ENCODE peak calls at places on chromosomes 12 and 14, in six cellular contexts. D is OCI-LY7, O is endothelial cell of umbilical vein, Q is astrocyte, V is astrocyte of the cerebellum, X is GM23338. Z is an unnamed sample.

GRCh38 chr12:123896786-123897185 is 75.8 kb downstream of the CCDC92 start:
- DNase-seq in D (no peak), O (no peak), Q (no peak), V (no peak), X (no peak), Z (peak; percentile 90)

GRCh38 chr14:22046063-22046462 is 372.4 kb upstream of the OR4E1 start:
- DNase-seq in D (no peak), O (no peak), Q (no peak), V (no peak), X (no peak), Z (no peak)

GRCh38 chr12:57611810-57612710 is 825 bp downstream of the ARHGEF25 start:
- DNase-seq in D (no peak), O (no peak), Q (no peak), V (no peak), X (peak; percentile 12), Z (no peak)

GRCh38 chr12:15306605-15307004 is 15.7 kb upstream of the PTPRO start:
- DNase-seq in D (no peak), O (no peak), Q (no peak), V (no peak), X (no peak), Z (no peak)

GRCh38 chr12:998020-998874 is 7.2 kb downstream of the ERC1 start:
- DNase-seq in D (peak; percentile 48), O (no peak), Q (no peak), V (no peak), X (no peak), Z (peak; percentile 18)

GRCh38 chr12:5003025-5003666 is 40.5 kb upstream of the KCNA5 start:
- DNase-seq in D (peak; percentile 63), O (peak; percentile 45), Q (peak; percentile 12), V (no peak), X (peak; percentile 87), Z (peak; percentile 66)

GRCh38 chr14:33839193-33840076 is 111.4 kb downstream of the EGLN3 start:
- DNase-seq in D (peak; percentile 58), O (peak; percentile 37), Q (no peak), V (peak; percentile 28), X (peak; percentile 79), Z (peak; percentile 62)

GRCh38 chr12:96136720-96137378 is 57.3 kb upstream of the ELK3 start:
- DNase-seq in D (no peak), O (peak; percentile 72), Q (peak; percentile 46), V (no peak), X (no peak), Z (peak; percentile 9)

GRCh38 chr14:32400480-32400879 is 71.4 kb downstream of the AKAP6 start:
- DNase-seq in D (no peak), O (no peak), Q (peak; percentile 84), V (peak; percentile 59), X (no peak), Z (no peak)

GRCh38 chr12:26830783-26831601 is 2.0 kb downstream of the ITPR2 start:
- DNase-seq in D (peak; percentile 31), O (peak; percentile 56), Q (no peak), V (no peak), X (peak; percentile 30), Z (no peak)

GRCh38 chr12:72642726-72643125 is 370.6 kb downstream of the TRHDE start:
- DNase-seq in D (no peak), O (no peak), Q (no peak), V (no peak), X (no peak), Z (no peak)

GRCh38 chr14:90534091-90534837 is 137.4 kb downstream of the CALM1 start:
- DNase-seq in D (no peak), O (no peak), Q (peak; percentile 62), V (peak; percentile 9), X (no peak), Z (no peak)

GRCh38 chr12:68529466-68529865 is 81.2 kb upstream of the RAP1B start:
- DNase-seq in D (no peak), O (no peak), Q (peak; percentile 23), V (peak; percentile 35), X (no peak), Z (peak; percentile 55)

GRCh38 chr12:1812650-1813302 is 7.6 kb upstream of the LRTM2 start:
- DNase-seq in D (no peak), O (peak; percentile 33), Q (peak; percentile 29), V (no peak), X (no peak), Z (peak; percentile 32)

GRCh38 chr12:80469681-80470080 is 25.6 kb downstream of the PTPRQ start:
- DNase-seq in D (no peak), O (no peak), Q (no peak), V (no peak), X (no peak), Z (peak; percentile 26)

GRCh38 chr12:62785941-62786559 is 148.9 kb downstream of the PPM1H start:
- DNase-seq in D (no peak), O (peak; percentile 97), Q (peak; percentile 99), V (peak; percentile 73), X (no peak), Z (peak; percentile 94)

GRCh38 chr12:110176745-110177144 is 52.6 kb downstream of the IFT81 start:
- DNase-seq in D (no peak), O (no peak), Q (peak; percentile 16), V (peak; percentile 23), X (no peak), Z (peak; percentile 72)

GRCh38 chr14:92540472-92541048 is 27.0 kb downstream of the RIN3 start:
- DNase-seq in D (no peak), O (peak; percentile 99), Q (peak; percentile 100), V (peak; percentile 99), X (peak; percentile 15), Z (peak; percentile 100)

GRCh38 chr14:69768873-69769272 is 1.9 kb downstream of the SRSF5 start:
- DNase-seq in D (no peak), O (peak; percentile 58), Q (peak; percentile 29), V (no peak), X (no peak), Z (no peak)

GRCh38 chr14:78154827-78155226 is 15.3 kb upstream of the NRXN3 start:
- DNase-seq in D (no peak), O (no peak), Q (no peak), V (no peak), X (peak; percentile 61), Z (no peak)

GRCh38 chr12:88855301-88855700 is 275.0 kb upstream of the KITLG start:
- DNase-seq in D (no peak), O (no peak), Q (no peak), V (no peak), X (no peak), Z (no peak)

GRCh38 chr14:74290415-74290814 is 12.3 kb downstream of the ABCD4 start:
- DNase-seq in D (peak; percentile 50), O (peak; percentile 27), Q (no peak), V (no peak), X (peak; percentile 64), Z (peak; percentile 16)

GRCh38 chr14:69101331-69101826 is 51.5 kb downstream of the DCAF5 start:
- DNase-seq in D (no peak), O (peak; percentile 80), Q (peak; percentile 84), V (peak; percentile 69), X (peak; percentile 64), Z (peak; percentile 94)

GRCh38 chr12:108668532-108668931 is 34.8 kb upstream of the SELPLG start:
- DNase-seq in D (no peak), O (no peak), Q (no peak), V (no peak), X (no peak), Z (peak; percentile 83)

GRCh38 chr12:26196424-26196722 is 1.0 kb downstream of the SSPN start:
- DNase-seq in D (no peak), O (no peak), Q (peak; percentile 42), V (no peak), X (no peak), Z (no peak)

GRCh38 chr14:53151867-53152626 is 1.1 kb downstream of the DDHD1 start:
- DNase-seq in D (peak; percentile 68), O (peak; percentile 64), Q (peak; percentile 24), V (no peak), X (peak; percentile 74), Z (peak; percentile 57)

GRCh38 chr12:94297876-94298520 is 149.6 kb downstream of the PLXNC1 start:
- DNase-seq in D (no peak), O (peak; percentile 40), Q (no peak), V (no peak), X (no peak), Z (peak; percentile 74)

GRCh38 chr14:64701660-64702059 is 2.6 kb upstream of the PLEKHG3 start:
- DNase-seq in D (no peak), O (no peak), Q (no peak), V (no peak), X (peak; percentile 75), Z (no peak)

GRCh38 chr12:88993655-88994054 is 358.6 kb downstream of the DUSP6 start:
- DNase-seq in D (peak; percentile 12), O (peak; percentile 84), Q (peak; percentile 56), V (peak; percentile 56), X (peak; percentile 65), Z (peak; percentile 87)

GRCh38 chr12:60106207-60106606 is 510.4 kb downstream of the SLC16A7 start:
- DNase-seq in D (no peak), O (peak; percentile 41), Q (peak; percentile 18), V (peak; percentile 4), X (no peak), Z (peak; percentile 53)

GRCh38 chr12:10169094-10169493 is 2.8 kb downstream of the OLR1 start:
- DNase-seq in D (no peak), O (no peak), Q (peak; percentile 27), V (no peak), X (no peak), Z (no peak)
- H3K4me3 ChIP-seq in D (no peak overlapping the region), O (no peak overlapping the region), Q (no peak overlapping the region), V (no peak overlapping the region), X (no peak overlapping the region), Z (no peak overlapping the region)

GRCh38 chr14:105290598-105291356 is 10.0 kb downstream of the BRF1 start:
- DNase-seq in D (no peak), O (peak; percentile 20), Q (no peak), V (no peak), X (peak; percentile 42), Z (no peak)
- TF ChIP-seq CTCF in D (no peak), O (peak; percentile 12), Q (no peak), V (no peak), X (peak; percentile 43), Z (no peak)

DNA sequence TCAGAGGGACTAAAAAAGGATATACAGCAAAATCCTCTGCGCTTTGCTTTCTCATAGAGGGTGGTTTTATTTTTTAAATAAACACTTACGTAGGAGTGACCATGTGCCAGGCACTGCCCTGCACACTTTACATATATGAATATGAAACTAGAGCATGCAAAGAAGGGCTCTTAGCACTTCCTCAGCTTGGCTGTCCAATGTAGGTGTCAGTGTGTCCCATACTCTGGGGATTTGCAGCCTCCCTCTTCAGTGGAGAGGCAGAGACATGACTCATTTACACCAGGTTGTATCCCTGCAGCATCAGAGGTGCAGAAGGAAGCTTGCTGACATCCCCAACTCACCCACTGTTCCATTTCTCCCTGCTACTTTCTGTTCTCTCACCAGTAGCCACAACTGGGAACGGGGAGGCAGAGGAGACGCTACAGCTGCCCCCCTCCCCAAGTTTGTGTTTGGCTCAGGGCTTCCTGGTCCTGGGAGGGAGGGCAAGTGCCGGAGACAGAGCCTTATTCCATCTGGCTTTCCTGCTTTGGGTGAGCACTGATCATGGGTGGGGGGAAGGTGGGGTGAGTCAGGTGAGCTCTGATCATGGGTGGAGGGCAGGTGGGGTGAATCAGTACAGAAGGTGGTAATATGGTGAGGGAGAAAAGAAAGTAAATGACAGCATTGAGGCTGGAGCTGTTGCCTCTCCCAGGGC is 4.9 kb upstream of the KRT5 start:
- DNase-seq in D (no peak), O (no peak), Q (no peak), V (no peak), X (no peak), Z (no peak)
- H3K4me3 ChIP-seq in D (no peak overlapping the region), O (no peak overlapping the region), Q (no peak overlapping the region), V (no peak overlapping the region), X (no peak overlapping the region), Z (no peak overlapping the region)

DNA sequence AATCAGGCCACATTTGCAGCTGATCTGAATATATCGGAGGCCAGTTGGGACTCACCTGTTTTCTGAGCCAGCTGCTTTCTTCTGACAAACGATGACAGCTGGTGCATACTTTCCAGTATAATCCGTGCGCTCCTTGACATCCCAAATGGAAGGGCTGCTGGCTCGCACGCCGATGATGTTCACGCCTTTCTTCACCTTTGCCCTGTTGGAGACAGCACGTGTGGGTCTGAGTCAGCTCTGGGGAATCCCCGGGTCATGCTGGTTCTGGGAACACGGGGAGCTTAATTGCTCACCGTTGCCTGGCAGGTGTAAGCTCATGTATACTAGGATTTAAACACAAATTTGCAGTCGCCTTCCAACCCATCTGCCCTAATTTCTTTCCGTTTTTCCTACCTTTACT is 372.8 kb downstream of the TMEM132D start:
- DNase-seq in D (no peak), O (no peak), Q (no peak), V (no peak), X (peak; percentile 8), Z (no peak)
- TF ChIP-seq CTCF in D (no peak), O (no peak), Q (no peak), V (no peak), X (no peak), Z (no peak)

Z was measured in fibroblast of the aortic adventitia.